ENCODE peak calls at places on chromosomes 11 and 22, in ten cellular contexts. One of them, this sample, is unnamed.

GRCh38 chr11:47716692-47717091 is 1.5 kb upstream of the AGBL2 start:
- DNase-seq in body of pancreas: no peak
- DNase-seq in right atrium auricular region: no peak
- DNase-seq in cardiac muscle cell: no peak
- DNase-seq in WERI-Rb-1: no peak
- DNase-seq in PC-3: no peak
- DNase-seq in endothelial cell: no peak
- DNase-seq in lung: peak
- DNase-seq in HFFc6: no peak
- DNase-seq in lower leg skin: no peak
- DNase-seq in this sample: no peak

GRCh38 chr22:49291781-49292180 is 535.9 kb downstream of the BRD1 start:
- DNase-seq in HFFc6: no peak
- DNase-seq in endothelial cell: no peak
- DNase-seq in body of pancreas: no peak
- DNase-seq in cardiac muscle cell: no peak
- DNase-seq in lower leg skin: no peak
- DNase-seq in WERI-Rb-1: no peak
- DNase-seq in PC-3: no peak
- DNase-seq in right atrium auricular region: no peak
- DNase-seq in lung: no peak
- DNase-seq in this sample: no peak

GRCh38 chr11:126480410-126481302 is 125.2 kb downstream of the ST3GAL4 start:
- DNase-seq in lower leg skin: peak
- DNase-seq in PC-3: peak
- DNase-seq in HFFc6: peak
- DNase-seq in endothelial cell: peak
- DNase-seq in lung: peak
- DNase-seq in right atrium auricular region: peak
- DNase-seq in body of pancreas: peak
- DNase-seq in cardiac muscle cell: peak
- DNase-seq in WERI-Rb-1: peak
- DNase-seq in this sample: peak

GRCh38 chr11:104968365-104968855 is at the start of gene CASP4:
- DNase-seq in endothelial cell: no peak
- DNase-seq in cardiac muscle cell: peak
- DNase-seq in PC-3: peak
- DNase-seq in HFFc6: peak
- DNase-seq in WERI-Rb-1: no peak
- DNase-seq in lung: peak
- DNase-seq in body of pancreas: peak
- DNase-seq in lower leg skin: peak
- DNase-seq in right atrium auricular region: no peak
- DNase-seq in this sample: peak

GRCh38 chr22:31323578-31324550 is 22.3 kb downstream of the PATZ1 start:
- DNase-seq in endothelial cell: no peak
- DNase-seq in right atrium auricular region: no peak
- DNase-seq in PC-3: no peak
- DNase-seq in lung: no peak
- DNase-seq in body of pancreas: no peak
- DNase-seq in WERI-Rb-1: no peak
- DNase-seq in cardiac muscle cell: no peak
- DNase-seq in HFFc6: no peak
- DNase-seq in lower leg skin: no peak
- DNase-seq in this sample: no peak

GRCh38 chr22:50114221-50114981 is 24.6 kb downstream of the MOV10L1 start:
- DNase-seq in lower leg skin: no peak
- DNase-seq in cardiac muscle cell: peak
- DNase-seq in WERI-Rb-1: no peak
- DNase-seq in right atrium auricular region: no peak
- DNase-seq in HFFc6: peak
- DNase-seq in lung: peak
- DNase-seq in endothelial cell: no peak
- DNase-seq in body of pancreas: no peak
- DNase-seq in PC-3: peak
- DNase-seq in this sample: peak

GRCh38 chr11:60370811-60371297 is 7.5 kb upstream of the MS4A7 start:
- DNase-seq in PC-3: peak
- DNase-seq in endothelial cell: no peak
- DNase-seq in WERI-Rb-1: no peak
- DNase-seq in cardiac muscle cell: no peak
- DNase-seq in right atrium auricular region: no peak
- DNase-seq in lower leg skin: no peak
- DNase-seq in body of pancreas: peak
- DNase-seq in lung: no peak
- DNase-seq in HFFc6: no peak
- DNase-seq in this sample: peak

GRCh38 chr11:2077061-2077802 is 62.0 kb downstream of the IGF2 start:
- DNase-seq in HFFc6: peak
- DNase-seq in endothelial cell: no peak
- DNase-seq in PC-3: peak
- DNase-seq in lower leg skin: no peak
- DNase-seq in right atrium auricular region: no peak
- DNase-seq in WERI-Rb-1: no peak
- DNase-seq in cardiac muscle cell: peak
- DNase-seq in lung: no peak
- DNase-seq in body of pancreas: peak
- DNase-seq in this sample: peak

GRCh38 chr11:92628401-92629292 is 340.8 kb upstream of the MTNR1B start:
- DNase-seq in PC-3: no peak
- DNase-seq in endothelial cell: no peak
- DNase-seq in HFFc6: peak
- DNase-seq in cardiac muscle cell: no peak
- DNase-seq in lower leg skin: no peak
- DNase-seq in right atrium auricular region: no peak
- DNase-seq in lung: no peak
- DNase-seq in WERI-Rb-1: no peak
- DNase-seq in body of pancreas: no peak
- DNase-seq in this sample: no peak

GRCh38 chr11:8484251-8484650 is 109.8 kb downstream of the STK33 start:
- DNase-seq in WERI-Rb-1: no peak
- DNase-seq in PC-3: no peak
- DNase-seq in HFFc6: no peak
- DNase-seq in cardiac muscle cell: no peak
- DNase-seq in lower leg skin: no peak
- DNase-seq in lung: no peak
- DNase-seq in endothelial cell: no peak
- DNase-seq in body of pancreas: no peak
- DNase-seq in right atrium auricular region: no peak
- DNase-seq in this sample: no peak

DNA sequence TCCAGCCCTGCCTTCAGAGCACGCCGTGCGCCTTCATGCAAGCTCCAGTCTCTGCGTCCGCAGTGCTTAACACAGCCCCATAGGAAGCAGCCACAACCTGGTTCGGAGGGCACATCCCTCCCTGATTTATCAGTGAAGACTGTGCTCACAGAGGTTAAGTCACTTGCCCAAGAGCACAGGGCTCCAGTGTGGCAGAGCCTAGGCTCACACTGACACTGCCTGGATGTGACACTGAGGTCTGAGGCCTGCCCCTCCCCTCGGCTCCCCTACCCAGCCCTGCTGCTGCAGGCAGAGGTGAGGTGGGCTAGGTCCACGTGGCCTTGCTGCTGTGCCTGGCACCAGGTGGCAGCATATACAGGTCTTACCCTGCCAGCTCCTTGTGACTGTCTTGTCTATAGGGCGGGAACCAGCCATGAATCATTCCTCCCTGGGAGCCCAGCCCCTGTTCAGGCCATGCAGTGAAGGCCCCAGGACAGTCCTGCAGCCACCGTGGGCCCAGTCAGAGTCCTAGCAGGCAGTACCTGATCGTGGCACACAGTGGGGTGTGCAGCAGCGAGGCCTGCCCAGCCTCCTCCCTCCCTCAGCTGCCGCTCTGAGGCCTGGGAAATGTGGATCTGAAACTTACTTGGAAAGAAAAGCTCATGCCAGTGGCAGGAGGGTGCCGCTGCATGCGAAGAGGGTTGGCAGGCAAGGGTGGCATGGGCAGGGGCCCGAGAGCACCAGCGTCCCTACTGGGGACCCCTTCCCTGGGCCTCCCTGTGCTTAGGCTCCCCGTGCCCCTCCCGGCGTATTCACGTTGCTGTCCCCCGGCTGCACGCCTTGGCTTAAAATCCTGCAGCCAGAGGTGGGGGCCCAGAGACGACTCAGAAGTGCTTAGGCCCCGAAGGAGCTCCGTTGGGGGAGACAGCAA is 1.2 kb upstream of the CERK start:
- DNase-seq in body of pancreas: peak
- DNase-seq in WERI-Rb-1: peak
- DNase-seq in lower leg skin: peak
- DNase-seq in lung: peak
- DNase-seq in endothelial cell: no peak
- DNase-seq in HFFc6: peak
- DNase-seq in cardiac muscle cell: peak
- DNase-seq in PC-3: no peak
- DNase-seq in right atrium auricular region: peak
- DNase-seq in this sample: peak
- TF ChIP-seq CTCF in body of pancreas: peak
- TF ChIP-seq CTCF in WERI-Rb-1: no peak
- TF ChIP-seq CTCF in lower leg skin: no peak
- TF ChIP-seq CTCF in lung: peak
- TF ChIP-seq CTCF in endothelial cell: no peak
- TF ChIP-seq CTCF in HFFc6: peak
- TF ChIP-seq CTCF in cardiac muscle cell: no peak
- TF ChIP-seq CTCF in PC-3: no peak
- TF ChIP-seq CTCF in right atrium auricular region: no peak
- TF ChIP-seq CTCF in this sample: peak

GRCh38 chr22:26462051-26462450 is 21.5 kb downstream of the HPS4 start:
- DNase-seq in WERI-Rb-1: no peak
- DNase-seq in lower leg skin: no peak
- DNase-seq in PC-3: no peak
- DNase-seq in body of pancreas: no peak
- DNase-seq in cardiac muscle cell: no peak
- DNase-seq in right atrium auricular region: no peak
- DNase-seq in endothelial cell: no peak
- DNase-seq in HFFc6: no peak
- DNase-seq in lung: no peak
- DNase-seq in this sample: no peak

GRCh38 chr22:26463688-26464087 is 19.9 kb downstream of the HPS4 start:
- DNase-seq in WERI-Rb-1: no peak
- DNase-seq in endothelial cell: no peak
- DNase-seq in PC-3: no peak
- DNase-seq in right atrium auricular region: no peak
- DNase-seq in body of pancreas: no peak
- DNase-seq in cardiac muscle cell: no peak
- DNase-seq in HFFc6: peak
- DNase-seq in lung: no peak
- DNase-seq in lower leg skin: no peak
- DNase-seq in this sample: no peak

GRCh38 chr22:26462971-26463661 is 20.5 kb downstream of the HPS4 start:
- DNase-seq in cardiac muscle cell: no peak
- DNase-seq in PC-3: no peak
- DNase-seq in lung: no peak
- DNase-seq in WERI-Rb-1: no peak
- DNase-seq in HFFc6: no peak
- DNase-seq in body of pancreas: no peak
- DNase-seq in endothelial cell: no peak
- DNase-seq in lower leg skin: no peak
- DNase-seq in right atrium auricular region: no peak
- DNase-seq in this sample: peak

GRCh38 chr22:26466196-26466595 is 17.4 kb downstream of the HPS4 start:
- DNase-seq in endothelial cell: no peak
- DNase-seq in lung: no peak
- DNase-seq in right atrium auricular region: no peak
- DNase-seq in WERI-Rb-1: no peak
- DNase-seq in HFFc6: no peak
- DNase-seq in body of pancreas: no peak
- DNase-seq in PC-3: no peak
- DNase-seq in lower leg skin: no peak
- DNase-seq in cardiac muscle cell: no peak
- DNase-seq in this sample: peak

GRCh38 chr22:26464312-26464711 is 19.3 kb downstream of the HPS4 start:
- DNase-seq in lower leg skin: no peak
- DNase-seq in cardiac muscle cell: peak
- DNase-seq in HFFc6: peak
- DNase-seq in body of pancreas: peak
- DNase-seq in lung: no peak
- DNase-seq in WERI-Rb-1: no peak
- DNase-seq in endothelial cell: no peak
- DNase-seq in right atrium auricular region: no peak
- DNase-seq in PC-3: no peak
- DNase-seq in this sample: peak
- TF ChIP-seq CTCF in lower leg skin: no peak
- TF ChIP-seq CTCF in cardiac muscle cell: no peak
- TF ChIP-seq CTCF in HFFc6: no peak
- TF ChIP-seq CTCF in body of pancreas: no peak
- TF ChIP-seq CTCF in lung: no peak
- TF ChIP-seq CTCF in WERI-Rb-1: no peak
- TF ChIP-seq CTCF in endothelial cell: no peak
- TF ChIP-seq CTCF in right atrium auricular region: no peak
- TF ChIP-seq CTCF in PC-3: no peak
- TF ChIP-seq CTCF in this sample: no peak

GRCh38 chr11:32586576-32587190 is 3.1 kb downstream of the EIF3M start:
- DNase-seq in cardiac muscle cell: peak
- DNase-seq in HFFc6: peak
- DNase-seq in endothelial cell: no peak
- DNase-seq in right atrium auricular region: no peak
- DNase-seq in lower leg skin: no peak
- DNase-seq in body of pancreas: no peak
- DNase-seq in PC-3: peak
- DNase-seq in lung: no peak
- DNase-seq in WERI-Rb-1: peak
- DNase-seq in this sample: peak
- TF ChIP-seq CTCF in cardiac muscle cell: peak
- TF ChIP-seq CTCF in HFFc6: peak
- TF ChIP-seq CTCF in endothelial cell: peak
- TF ChIP-seq CTCF in right atrium auricular region: no peak
- TF ChIP-seq CTCF in lower leg skin: no peak
- TF ChIP-seq CTCF in body of pancreas: no peak
- TF ChIP-seq CTCF in PC-3: peak
- TF ChIP-seq CTCF in lung: no peak
- TF ChIP-seq CTCF in WERI-Rb-1: no peak
- TF ChIP-seq CTCF in this sample: peak

GRCh38 chr11:96426356-96427103 is 36.7 kb downstream of the JRKL start:
- DNase-seq in WERI-Rb-1: no peak
- DNase-seq in endothelial cell: no peak
- DNase-seq in body of pancreas: no peak
- DNase-seq in lung: no peak
- DNase-seq in HFFc6: peak
- DNase-seq in lower leg skin: no peak
- DNase-seq in cardiac muscle cell: peak
- DNase-seq in PC-3: peak
- DNase-seq in right atrium auricular region: no peak
- DNase-seq in this sample: peak
- TF ChIP-seq CTCF in WERI-Rb-1: peak
- TF ChIP-seq CTCF in endothelial cell: peak
- TF ChIP-seq CTCF in body of pancreas: peak
- TF ChIP-seq CTCF in lung: peak
- TF ChIP-seq CTCF in HFFc6: peak
- TF ChIP-seq CTCF in lower leg skin: no peak
- TF ChIP-seq CTCF in cardiac muscle cell: peak
- TF ChIP-seq CTCF in PC-3: peak
- TF ChIP-seq CTCF in right atrium auricular region: peak
- TF ChIP-seq CTCF in this sample: peak